ENCODE peak calls at places on chromosomes 1 and 21, in five cellular contexts. T is IMR-90, K is tibial nerve, X is endothelial cell of umbilical vein, H is A549. F is an unnamed sample.

GRCh38 chr1:36781098-36781497 is 253.2 kb downstream of the GRIK3 start:
- DNase-seq in T (no peak), K (no peak), X (no peak), H (no peak), F (no peak)

GRCh38 chr1:171581226-171581625 is 40.8 kb upstream of the MYOCOS start:
- DNase-seq in T (no peak), K (no peak), X (no peak), H (no peak), F (no peak)

GRCh38 chr1:215635827-215636226 is 68.7 kb downstream of the KCTD3 start:
- DNase-seq in T (no peak), K (no peak), X (no peak), H (no peak), F (no peak)

GRCh38 chr21:29893687-29894086 is 46.1 kb downstream of the GRIK1 start:
- DNase-seq in T (no peak), K (no peak), X (no peak), H (no peak), F (no peak)

GRCh38 chr1:39431927-39432326 is 59.5 kb upstream of the BMP8A start:
- DNase-seq in T (peak; percentile 77), K (no peak), X (peak; percentile 37), H (no peak), F (no peak)

GRCh38 chr1:179476484-179476883 is 99.3 kb downstream of the NPHS2 start:
- DNase-seq in T (no peak), K (no peak), X (no peak), H (no peak), F (no peak)

GRCh38 chr1:33178836-33179439 is 2.9 kb downstream of the TRIM62 start:
- DNase-seq in T (no peak), K (no peak), X (no peak), H (no peak), F (no peak)

GRCh38 chr21:44601596-44602473 is 1.4 kb downstream of the KRTAP10-7 start:
- DNase-seq in T (no peak), K (no peak), X (no peak), H (no peak), F (no peak)

GRCh38 chr1:7278827-7279752 is 492.0 kb upstream of the VAMP3 start:
- DNase-seq in T (peak; percentile 48), K (no peak), X (no peak), H (no peak), F (no peak)

GRCh38 chr1:226617109-226617508 is 68.5 kb downstream of the STUM start:
- DNase-seq in T (no peak), K (no peak), X (no peak), H (no peak), F (peak; percentile 28)

GRCh38 chr1:173297798-173298391 is 90.8 kb upstream of the TNFSF4 start:
- DNase-seq in T (no peak), K (no peak), X (peak; percentile 1), H (no peak), F (no peak)

GRCh38 chr1:193105821-193106177 is 585 bp upstream of the GLRX2 start:
- DNase-seq in T (no peak), K (no peak), X (no peak), H (peak; percentile 42), F (no peak)

GRCh38 chr1:117169871-117170596 is 40.7 kb downstream of the VTCN1 start:
- DNase-seq in T (no peak), K (no peak), X (no peak), H (no peak), F (no peak)

GRCh38 chr1:11738096-11738495 is 2.2 kb downstream of the AGTRAP start:
- DNase-seq in T (no peak), K (no peak), X (no peak), H (no peak), F (no peak)

GRCh38 chr1:224932607-224933249 is 3.3 kb downstream of the DNAH14 start:
- DNase-seq in T (no peak), K (no peak), X (no peak), H (no peak), F (no peak)
- H3K9me3 ChIP-seq in T (peaks cover 4% of the 10 kb centered on the region), K (peaks cover 26% of the 10 kb centered on the region), X (peaks cover 6% of the 10 kb centered on the region), H (peaks cover 54% of the 10 kb centered on the region), F (peaks cover 5% of the 10 kb centered on the region)

GRCh38 chr21:33360871-33361602 is 36.3 kb downstream of the IFNAR1 start:
- DNase-seq in T (peak; percentile 87), K (peak; percentile 70), X (peak; percentile 77), H (peak; percentile 76), F (peak; percentile 80)
- TF ChIP-seq POLR2A in T (no peak), K (no peak), X (no peak), H (no peak), F (no peak)

GRCh38 chr1:4772294-4773010 is 118.0 kb downstream of the AJAP1 start:
- DNase-seq in T (no peak), K (no peak), X (no peak), H (no peak), F (no peak)
- H3K9me3 ChIP-seq in T (peaks cover 56% of the 10 kb centered on the region), K (no peaks in the 10 kb centered on the region), X (peaks cover 7% of the 10 kb centered on the region), H (no peaks in the 10 kb centered on the region), F (no peaks in the 10 kb centered on the region)

DNA sequence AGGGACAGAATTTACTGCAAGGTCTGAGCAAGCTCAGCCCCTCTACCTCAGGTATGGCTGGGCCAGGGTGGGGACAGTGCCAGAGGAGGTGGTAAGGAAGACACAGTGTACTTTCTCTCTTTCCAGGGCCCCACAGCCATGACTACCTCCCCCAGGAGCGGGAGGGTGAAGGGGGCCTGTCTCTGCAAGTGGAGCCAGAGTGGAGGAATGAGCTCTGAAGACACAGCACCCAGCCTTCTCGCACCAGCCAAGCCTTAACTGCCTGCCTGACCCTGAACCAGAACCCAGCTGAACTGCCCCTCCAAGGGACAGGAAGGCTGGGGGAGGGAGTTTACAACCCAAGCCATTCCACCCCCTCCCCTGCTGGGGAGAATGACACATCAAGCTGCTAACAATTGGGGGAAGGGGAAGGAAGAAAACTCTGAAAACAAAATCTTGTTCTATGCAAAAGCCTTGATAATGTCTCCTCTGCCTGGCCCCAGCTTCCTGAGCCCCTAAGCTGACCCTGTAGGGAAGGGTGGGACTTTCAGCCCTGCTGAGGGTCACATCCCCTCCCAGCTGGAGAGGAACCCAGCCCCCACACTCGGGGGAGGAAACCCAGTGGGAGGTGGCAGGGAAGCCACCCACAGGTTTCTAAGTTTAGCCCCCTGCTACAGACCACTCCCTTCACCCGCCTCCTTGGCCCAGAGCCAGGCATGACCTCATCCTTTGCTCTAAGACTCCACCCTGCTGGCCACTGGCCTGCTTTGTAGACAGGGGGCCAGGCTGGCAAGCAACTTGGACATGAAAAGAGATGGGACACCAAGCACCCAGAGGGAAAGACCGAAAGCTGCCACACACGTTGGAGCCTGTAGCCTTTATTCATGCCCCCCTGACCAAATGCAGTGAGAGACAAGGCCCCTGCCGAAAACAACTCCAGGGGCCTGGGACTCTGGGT is 6.4 kb downstream of the RHOC start:
- DNase-seq in T (peak; percentile 95), K (peak; percentile 98), X (peak; percentile 100), H (peak; percentile 84), F (peak; percentile 99)
- TF ChIP-seq POLR2A in T (no peak), K (peak; percentile 56), X (peak; percentile 83), H (no peak), F (no peak)

GRCh38 chr1:238658766-238659165 is 727.6 kb upstream of the CHRM3 start:
- DNase-seq in T (peak; percentile 74), K (no peak), X (no peak), H (no peak), F (no peak)
- H3K9me3 ChIP-seq in T (no peaks in the 10 kb centered on the region), K (no peaks in the 10 kb centered on the region), X (no peaks in the 10 kb centered on the region), H (no peaks in the 10 kb centered on the region), F (no peaks in the 10 kb centered on the region)

GRCh38 chr1:2198571-2198970 is 4.0 kb upstream of the FAAP20 start:
- DNase-seq in T (no peak), K (no peak), X (no peak), H (no peak), F (peak; percentile 72)

GRCh38 chr1:2197732-2198165 is 3.2 kb upstream of the FAAP20 start:
- DNase-seq in T (no peak), K (no peak), X (no peak), H (no peak), F (no peak)

GRCh38 chr1:2200308-2200943 is 5.9 kb upstream of the FAAP20 start:
- DNase-seq in T (no peak), K (no peak), X (no peak), H (no peak), F (no peak)

GRCh38 chr1:2201062-2201461 is 6.5 kb upstream of the FAAP20 start:
- DNase-seq in T (no peak), K (no peak), X (no peak), H (no peak), F (no peak)

DNA sequence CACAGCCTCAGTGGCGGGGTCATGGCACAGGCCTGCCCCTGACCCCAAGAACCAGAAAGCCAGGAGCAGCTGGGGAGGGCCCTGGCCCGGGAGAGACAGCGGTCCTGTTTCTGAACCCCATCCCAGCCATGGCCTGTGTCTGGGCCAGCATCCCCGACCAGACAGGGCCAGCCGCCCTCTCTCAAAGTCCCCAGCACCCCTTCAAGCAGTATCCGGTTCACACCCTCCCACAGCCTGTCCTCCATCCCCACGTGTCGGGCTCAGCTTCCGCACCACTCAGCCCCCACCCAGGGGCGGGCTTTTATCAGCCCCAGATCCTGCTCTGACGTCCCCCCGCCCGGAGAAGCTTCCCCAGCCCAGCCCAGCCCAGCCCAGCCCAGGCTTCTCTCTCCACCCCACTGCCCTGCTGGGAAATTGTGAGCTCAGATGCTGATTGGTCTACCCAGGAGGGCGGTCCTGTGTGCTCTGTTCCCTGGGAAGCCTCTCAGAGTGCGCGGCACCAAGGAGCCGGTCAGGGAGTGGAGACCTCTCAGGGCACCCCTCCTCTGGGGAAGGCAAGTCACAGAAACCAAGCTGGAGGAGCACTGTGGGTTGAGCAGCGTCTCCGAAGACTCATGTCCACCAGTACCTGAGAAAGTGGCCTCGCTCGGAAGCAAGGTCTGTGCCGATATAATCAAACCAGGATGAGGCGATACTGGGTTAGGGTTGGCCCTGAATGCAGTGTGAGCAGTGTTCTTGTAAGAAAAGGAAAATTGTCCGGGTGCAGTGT is 4.7 kb upstream of the FAAP20 start:
- DNase-seq in T (peak; percentile 85), K (peak; percentile 84), X (peak; percentile 89), H (peak; percentile 77), F (peak; percentile 98)
- TF ChIP-seq POLR2A in T (peak; percentile 73), K (peak; percentile 88), X (peak; percentile 72), H (peak; percentile 41), F (peak; percentile 63)

DNA sequence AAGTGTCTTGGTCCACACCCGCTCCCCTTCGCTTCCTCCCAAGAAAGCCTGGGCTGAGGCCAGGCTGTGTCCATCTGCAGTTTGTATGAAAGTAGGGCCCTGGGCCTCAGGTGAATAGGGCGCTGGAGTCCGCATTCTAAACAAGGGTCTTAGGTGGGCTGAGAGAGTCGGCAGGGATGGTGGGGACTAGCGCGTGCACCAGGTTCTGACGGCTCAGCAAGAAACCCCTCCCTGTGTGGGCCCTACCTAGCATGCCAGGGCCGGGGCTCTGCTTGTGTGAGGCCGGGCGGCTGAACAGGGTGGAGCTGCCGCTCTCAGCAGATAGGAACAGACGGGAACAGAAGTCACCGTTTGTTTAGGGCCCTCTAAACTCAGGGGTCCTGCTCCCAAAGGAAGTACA is 1.7 kb downstream of the ACTRT2 start:
- DNase-seq in T (no peak), K (no peak), X (no peak), H (no peak), F (peak; percentile 52)
- H3K9me3 ChIP-seq in T (peaks cover 61% of the 10 kb centered on the region), K (no peaks in the 10 kb centered on the region), X (peaks cover 2% of the 10 kb centered on the region), H (no peaks in the 10 kb centered on the region), F (no peaks in the 10 kb centered on the region)

DNA sequence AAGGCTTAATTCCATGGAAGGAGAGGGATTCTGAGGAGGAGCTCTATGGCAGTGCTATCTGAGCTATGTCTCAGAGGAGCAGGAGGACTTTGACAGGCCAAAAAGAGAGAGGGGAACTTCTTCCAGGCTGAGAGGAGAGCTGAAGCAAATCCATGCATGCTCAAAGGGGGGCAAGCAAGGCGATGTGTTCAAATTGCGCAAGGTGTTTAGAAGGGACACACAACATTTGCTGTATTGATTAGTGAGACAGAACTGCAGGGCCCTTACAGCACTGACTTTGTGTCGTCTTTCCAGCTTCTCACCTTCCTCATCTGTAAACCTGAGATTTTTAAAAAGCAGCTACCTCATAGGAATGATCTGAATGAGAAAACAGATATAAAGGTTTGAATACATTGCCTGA is 145.3 kb downstream of the DAB1 start:
- DNase-seq in T (no peak), K (no peak), X (no peak), H (no peak), F (no peak)
- TF ChIP-seq POLR2A in T (no peak), K (no peak), X (no peak), H (no peak), F (no peak)

GRCh38 chr1:239562095-239562494 is 175.7 kb downstream of the CHRM3 start:
- DNase-seq in T (no peak), K (no peak), X (no peak), H (no peak), F (no peak)
- H3K9me3 ChIP-seq in T (peaks cover 8% of the 10 kb centered on the region), K (no peaks in the 10 kb centered on the region), X (peaks cover 2% of the 10 kb centered on the region), H (no peaks in the 10 kb centered on the region), F (no peaks in the 10 kb centered on the region)